ENCODE peak calls at places on chromosomes 6 and 20, in seven cellular contexts. Q is lung; X is NCI-H2171 treated with DMSO at 0.1 percent for 48 hours; K is left lung; T is stimulated activated CD4-positive, alpha-beta T cell treated with anti-CD3 and anti-CD28 coated beads, Interleukin-12 subunit alpha, Interleukin-12 subunit beta, amount 100 ng/mL, for 4 hours; F is ureter; L is activated CD4-positive, alpha-beta T cell treated with anti-CD3 and anti-CD28 coated beads for 1 hour. G is an unnamed sample.

GRCh38 chr6:164039954-164040375 is 625.4 kb downstream of the QKI start:
- DNase-seq in Q (peak; percentile 38), F (peak; percentile 45), K (peak; percentile 81), L (peak; percentile 9), T (peak; percentile 12), X (no peak), G (no peak)

GRCh38 chr20:39453890-39454289 is 491.7 kb downstream of the DHX35 start:
- DNase-seq in F (no peak), Q (no peak), K (peak; percentile 55), T (no peak), X (peak; percentile 19), L (no peak), G (no peak)

GRCh38 chr20:8986631-8987030 is 82.3 kb upstream of the PLCB4 start:
- DNase-seq in F (no peak), K (no peak), L (no peak), T (no peak), X (no peak), Q (no peak), G (no peak)

GRCh38 chr6:24033284-24033683 is 92.7 kb upstream of the NRSN1 start:
- DNase-seq in L (no peak), T (no peak), X (no peak), F (no peak), Q (no peak), K (no peak), G (no peak)

GRCh38 chr6:164167873-164168405 is 753.4 kb downstream of the QKI start:
- DNase-seq in Q (no peak), K (no peak), T (no peak), F (no peak), L (no peak), X (no peak), G (no peak)

GRCh38 chr20:2421247-2421646 is 40.5 kb downstream of the TGM6 start:
- DNase-seq in Q (no peak), K (no peak), T (no peak), F (no peak), X (peak; percentile 76), L (no peak), G (peak; percentile 13)

GRCh38 chr20:12555369-12555768 is 453.4 kb upstream of the SPTLC3 start:
- DNase-seq in X (no peak), F (no peak), K (no peak), L (no peak), Q (no peak), T (no peak), G (peak; percentile 64)

GRCh38 chr20:38033330-38034107 is at the start of the genes RPRD1B and TTI1:
- DNase-seq in X (peak; percentile 95), T (peak; percentile 85), F (peak; percentile 93), Q (peak; percentile 94), L (peak; percentile 85), K (peak; percentile 95), G (peak; percentile 91)

GRCh38 chr6:22095886-22096285 is 200.9 kb downstream of the PRL start:
- DNase-seq in T (no peak), L (no peak), X (no peak), K (no peak), F (no peak), Q (no peak), G (no peak)

GRCh38 chr20:36848078-36848660 is 27.8 kb upstream of the TLDC2 start:
- DNase-seq in L (no peak), Q (no peak), T (no peak), K (no peak), X (no peak), F (peak; percentile 73), G (peak; percentile 61)

GRCh38 chr6:32060966-32061655 is 22.9 kb downstream of the CYP21A2 start:
- DNase-seq in F (no peak), T (no peak), X (no peak), Q (no peak), L (no peak), K (peak; percentile 75), G (no peak)

GRCh38 chr6:156589281-156589680 is 187.9 kb upstream of the ARID1B start:
- DNase-seq in F (no peak), K (no peak), L (no peak), X (no peak), Q (no peak), T (no peak), G (no peak)

GRCh38 chr20:36677422-36677771 is 31.4 kb upstream of the SLA2 start:
- DNase-seq in K (no peak), T (no peak), F (no peak), L (no peak), Q (no peak), X (no peak), G (no peak)

GRCh38 chr6:50007821-50008220 is 14.0 kb downstream of the DEFB110 start:
- DNase-seq in X (no peak), L (no peak), Q (no peak), K (no peak), T (no peak), F (no peak), G (peak; percentile 69)

GRCh38 chr6:133644548-133644947 is 244.4 kb upstream of the TCF21 start:
- DNase-seq in T (no peak), L (no peak), Q (no peak), K (no peak), X (no peak), F (no peak), G (no peak)

GRCh38 chr6:27956941-27957340 is at the start of gene OR2B6:
- DNase-seq in Q (no peak), X (no peak), L (no peak), K (no peak), F (no peak), T (no peak), G (no peak)

GRCh38 chr6:10505529-10505928 is 15.6 kb upstream of the GCNT2 start:
- DNase-seq in F (no peak), K (no peak), L (no peak), T (no peak), Q (no peak), X (no peak), G (peak; percentile 35)

GRCh38 chr20:46343358-46344357 is 35.4 kb upstream of the CDH22 start:
- DNase-seq in Q (no peak), F (no peak), L (no peak), K (no peak), T (no peak), X (peak; percentile 98), G (no peak)

GRCh38 chr6:4297348-4297747 is 162.0 kb upstream of the ECI2 start:
- DNase-seq in F (no peak), T (no peak), Q (peak; percentile 47), L (no peak), X (no peak), K (no peak), G (no peak)

GRCh38 chr6:34179106-34179720 is 33.3 kb upstream of the GRM4 start:
- DNase-seq in K (no peak), T (no peak), X (no peak), F (no peak), L (no peak), Q (no peak), G (no peak)

GRCh38 chr20:21166801-21167200 is 40.9 kb downstream of the KIZ start:
- DNase-seq in X (no peak), K (no peak), Q (no peak), F (no peak), L (no peak), T (no peak), G (no peak)

GRCh38 chr6:83958250-83958685 is 75.3 kb upstream of the MRAP2 start:
- DNase-seq in L (no peak), Q (no peak), K (no peak), T (no peak), F (no peak), X (no peak), G (no peak)

GRCh38 chr6:44538841-44539240 is 151.3 kb downstream of the CDC5L start:
- DNase-seq in Q (no peak), F (peak; percentile 20), X (no peak), T (no peak), L (no peak), K (no peak), G (no peak)

GRCh38 chr6:110949679-110950285 is 8.7 kb upstream of the GTF3C6 start:
- DNase-seq in X (peak; percentile 58), F (no peak), L (no peak), Q (no peak), K (no peak), T (no peak), G (peak; percentile 30)

GRCh38 chr20:62023935-62024334 is 41.7 kb downstream of the TAF4 start:
- DNase-seq in F (no peak), Q (no peak), K (peak; percentile 15), L (no peak), T (no peak), X (no peak), G (no peak)

GRCh38 chr6:113607821-113608545 is 249.2 kb upstream of the MARCKS start:
- DNase-seq in F (no peak), T (no peak), X (no peak), K (no peak), Q (no peak), L (no peak), G (no peak)

GRCh38 chr6:157089258-157089657 is 234.1 kb downstream of the TMEM242 start:
- DNase-seq in X (no peak), F (no peak), T (no peak), Q (no peak), K (no peak), L (no peak), G (no peak)

GRCh38 chr6:134447883-134448387 is 130.0 kb upstream of the SGK1 start:
- DNase-seq in Q (no peak), X (no peak), L (no peak), K (no peak), F (no peak), T (no peak), G (peak; percentile 91)